ENCODE peak calls at places on chromosomes 12 and 14, in ten cellular contexts. One of them, this sample, is unnamed. For H3K4me1, the result is how much of the 10 kb centered on the place peaks cover.

GRCh38 chr12:55852740-55853139 is 10.0 kb upstream of the MMP19 start:
- DNase-seq in Karpas-422: no peak
- DNase-seq in neuronal stem cell: no peak
- DNase-seq in right lobe of liver: no peak
- DNase-seq in adrenal gland: no peak
- DNase-seq in IMR-90: no peak
- DNase-seq in CD8-positive, alpha-beta T cell: no peak
- DNase-seq in SJSA1: no peak
- DNase-seq in cardiac muscle cell: no peak
- DNase-seq in gastrocnemius medialis: no peak
- DNase-seq in this sample: no peak

GRCh38 chr12:93568091-93568490 is 4.4 kb upstream of the SOCS2 start:
- DNase-seq in Karpas-422: no peak
- DNase-seq in neuronal stem cell: no peak
- DNase-seq in right lobe of liver: no peak
- DNase-seq in adrenal gland: no peak
- DNase-seq in IMR-90: no peak
- DNase-seq in CD8-positive, alpha-beta T cell: no peak
- DNase-seq in SJSA1: no peak
- DNase-seq in cardiac muscle cell: no peak
- DNase-seq in gastrocnemius medialis: no peak
- DNase-seq in this sample: no peak

GRCh38 chr12:115000038-115000437 is 316.1 kb upstream of the TBX3 start:
- DNase-seq in Karpas-422: no peak
- DNase-seq in neuronal stem cell: no peak
- DNase-seq in right lobe of liver: no peak
- DNase-seq in adrenal gland: peak
- DNase-seq in IMR-90: peak
- DNase-seq in CD8-positive, alpha-beta T cell: no peak
- DNase-seq in SJSA1: peak
- DNase-seq in cardiac muscle cell: peak
- DNase-seq in gastrocnemius medialis: no peak
- DNase-seq in this sample: no peak

GRCh38 chr12:30925607-30926242 is 823 bp upstream of the TSPAN11 start:
- DNase-seq in Karpas-422: no peak
- DNase-seq in neuronal stem cell: no peak
- DNase-seq in right lobe of liver: no peak
- DNase-seq in adrenal gland: no peak
- DNase-seq in IMR-90: no peak
- DNase-seq in CD8-positive, alpha-beta T cell: no peak
- DNase-seq in SJSA1: no peak
- DNase-seq in cardiac muscle cell: no peak
- DNase-seq in gastrocnemius medialis: no peak
- DNase-seq in this sample: no peak

GRCh38 chr14:102095871-102096568 is 9.2 kb upstream of the HSP90AA1 start:
- DNase-seq in Karpas-422: no peak
- DNase-seq in neuronal stem cell: no peak
- DNase-seq in right lobe of liver: no peak
- DNase-seq in adrenal gland: no peak
- DNase-seq in IMR-90: no peak
- DNase-seq in CD8-positive, alpha-beta T cell: no peak
- DNase-seq in SJSA1: no peak
- DNase-seq in cardiac muscle cell: no peak
- DNase-seq in gastrocnemius medialis: no peak
- DNase-seq in this sample: no peak

GRCh38 chr12:27973487-27973890 is 956 bp upstream of the PTHLH start:
- DNase-seq in Karpas-422: no peak
- DNase-seq in neuronal stem cell: no peak
- DNase-seq in right lobe of liver: no peak
- DNase-seq in adrenal gland: no peak
- DNase-seq in IMR-90: peak
- DNase-seq in CD8-positive, alpha-beta T cell: no peak
- DNase-seq in SJSA1: no peak
- DNase-seq in cardiac muscle cell: peak
- DNase-seq in gastrocnemius medialis: no peak
- DNase-seq in this sample: no peak

GRCh38 chr14:33229269-33229924 is 290.7 kb downstream of the NPAS3 start:
- DNase-seq in Karpas-422: no peak
- DNase-seq in neuronal stem cell: no peak
- DNase-seq in right lobe of liver: no peak
- DNase-seq in adrenal gland: no peak
- DNase-seq in IMR-90: no peak
- DNase-seq in CD8-positive, alpha-beta T cell: no peak
- DNase-seq in SJSA1: no peak
- DNase-seq in cardiac muscle cell: peak
- DNase-seq in gastrocnemius medialis: no peak
- DNase-seq in this sample: no peak

GRCh38 chr12:82740129-82741000 is 53.7 kb downstream of the TMTC2 start:
- DNase-seq in Karpas-422: no peak
- DNase-seq in neuronal stem cell: no peak
- DNase-seq in right lobe of liver: no peak
- DNase-seq in adrenal gland: no peak
- DNase-seq in IMR-90: peak
- DNase-seq in CD8-positive, alpha-beta T cell: no peak
- DNase-seq in SJSA1: no peak
- DNase-seq in cardiac muscle cell: peak
- DNase-seq in gastrocnemius medialis: no peak
- DNase-seq in this sample: no peak

GRCh38 chr12:40031965-40032364 is 73.9 kb downstream of the SLC2A13 start:
- DNase-seq in Karpas-422: no peak
- DNase-seq in neuronal stem cell: no peak
- DNase-seq in right lobe of liver: no peak
- DNase-seq in adrenal gland: no peak
- DNase-seq in IMR-90: no peak
- DNase-seq in CD8-positive, alpha-beta T cell: no peak
- DNase-seq in SJSA1: no peak
- DNase-seq in cardiac muscle cell: no peak
- DNase-seq in gastrocnemius medialis: no peak
- DNase-seq in this sample: no peak

GRCh38 chr12:91722072-91722471 is 423.6 kb downstream of the BTG1 start:
- DNase-seq in Karpas-422: no peak
- DNase-seq in neuronal stem cell: no peak
- DNase-seq in right lobe of liver: no peak
- DNase-seq in adrenal gland: no peak
- DNase-seq in IMR-90: no peak
- DNase-seq in CD8-positive, alpha-beta T cell: no peak
- DNase-seq in SJSA1: no peak
- DNase-seq in cardiac muscle cell: no peak
- DNase-seq in gastrocnemius medialis: no peak
- DNase-seq in this sample: no peak

GRCh38 chr12:93541578-93542217 is 30.8 kb upstream of the SOCS2 start:
- DNase-seq in Karpas-422: no peak
- DNase-seq in neuronal stem cell: no peak
- DNase-seq in right lobe of liver: no peak
- DNase-seq in adrenal gland: no peak
- DNase-seq in IMR-90: no peak
- DNase-seq in CD8-positive, alpha-beta T cell: no peak
- DNase-seq in SJSA1: peak
- DNase-seq in cardiac muscle cell: no peak
- DNase-seq in gastrocnemius medialis: no peak
- DNase-seq in this sample: no peak

GRCh38 chr12:72815421-72815820 is 543.3 kb downstream of the TRHDE start:
- DNase-seq in Karpas-422: no peak
- DNase-seq in neuronal stem cell: no peak
- DNase-seq in right lobe of liver: no peak
- DNase-seq in adrenal gland: no peak
- DNase-seq in IMR-90: no peak
- DNase-seq in CD8-positive, alpha-beta T cell: no peak
- DNase-seq in SJSA1: no peak
- DNase-seq in cardiac muscle cell: no peak
- DNase-seq in gastrocnemius medialis: no peak
- DNase-seq in this sample: no peak

GRCh38 chr14:78983126-78983525 is 813.0 kb downstream of the NRXN3 start:
- DNase-seq in Karpas-422: no peak
- DNase-seq in neuronal stem cell: no peak
- DNase-seq in right lobe of liver: no peak
- DNase-seq in adrenal gland: no peak
- DNase-seq in IMR-90: peak
- DNase-seq in CD8-positive, alpha-beta T cell: no peak
- DNase-seq in SJSA1: no peak
- DNase-seq in cardiac muscle cell: peak
- DNase-seq in gastrocnemius medialis: no peak
- DNase-seq in this sample: no peak

GRCh38 chr12:118625050-118625675 is 248.8 kb downstream of the SUDS3 start:
- DNase-seq in Karpas-422: no peak
- DNase-seq in neuronal stem cell: no peak
- DNase-seq in right lobe of liver: no peak
- DNase-seq in adrenal gland: no peak
- DNase-seq in IMR-90: no peak
- DNase-seq in CD8-positive, alpha-beta T cell: no peak
- DNase-seq in SJSA1: no peak
- DNase-seq in cardiac muscle cell: no peak
- DNase-seq in gastrocnemius medialis: no peak
- DNase-seq in this sample: no peak
- H3K4me3 ChIP-seq in Karpas-422: no peak
- H3K4me3 ChIP-seq in neuronal stem cell: no peak
- H3K4me3 ChIP-seq in right lobe of liver: no peak
- H3K4me3 ChIP-seq in adrenal gland: no peak
- H3K4me3 ChIP-seq in IMR-90: no peak
- H3K4me3 ChIP-seq in CD8-positive, alpha-beta T cell: no peak
- H3K4me3 ChIP-seq in SJSA1: no peak
- H3K4me3 ChIP-seq in cardiac muscle cell: no peak
- H3K4me3 ChIP-seq in gastrocnemius medialis: no peak
- H3K4me3 ChIP-seq in this sample: no peak

DNA sequence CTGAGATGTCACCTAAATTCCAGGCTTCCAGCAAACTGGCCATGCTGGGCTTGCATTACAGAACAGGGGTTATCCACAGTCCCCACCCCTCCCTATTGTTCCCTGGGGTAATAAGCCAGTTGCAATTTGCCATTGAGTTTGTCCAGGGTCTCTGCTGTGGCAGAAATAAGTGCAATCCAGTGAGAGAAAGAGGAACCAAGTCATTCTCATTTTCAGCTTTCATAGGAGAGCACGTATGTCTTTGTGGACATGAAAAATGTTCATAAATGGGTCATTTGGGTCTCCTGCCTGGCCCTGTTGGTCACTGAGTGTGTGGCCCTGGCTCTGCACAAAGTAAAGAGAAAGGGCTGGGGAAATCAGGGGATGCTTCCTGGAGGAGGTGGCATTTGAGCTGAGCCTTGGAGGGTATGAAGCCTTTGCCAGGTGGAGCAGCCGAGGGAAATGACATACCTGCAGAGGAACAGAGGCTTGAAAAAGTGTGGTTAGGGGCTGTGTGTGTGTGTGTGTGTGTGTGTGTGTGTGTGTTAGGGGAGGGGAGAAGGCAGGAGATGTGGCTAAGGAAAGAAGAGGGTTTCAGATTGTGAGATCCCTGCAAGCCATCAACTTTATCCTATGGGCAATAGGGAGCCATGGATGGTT is 29.3 kb downstream of the CMKLR1 start:
- DNase-seq in Karpas-422: no peak
- DNase-seq in neuronal stem cell: no peak
- DNase-seq in right lobe of liver: no peak
- DNase-seq in adrenal gland: no peak
- DNase-seq in IMR-90: no peak
- DNase-seq in CD8-positive, alpha-beta T cell: no peak
- DNase-seq in SJSA1: no peak
- DNase-seq in cardiac muscle cell: no peak
- DNase-seq in gastrocnemius medialis: no peak
- DNase-seq in this sample: no peak
- H3K4me1 ChIP-seq in Karpas-422: under half
- H3K4me1 ChIP-seq in neuronal stem cell: under half
- H3K4me1 ChIP-seq in right lobe of liver: under half
- H3K4me1 ChIP-seq in adrenal gland: under half
- H3K4me1 ChIP-seq in IMR-90: under half
- H3K4me1 ChIP-seq in CD8-positive, alpha-beta T cell: under half
- H3K4me1 ChIP-seq in SJSA1: under half
- H3K4me1 ChIP-seq in cardiac muscle cell: under half
- H3K4me1 ChIP-seq in gastrocnemius medialis: under half
- H3K4me1 ChIP-seq in this sample: half or more

GRCh38 chr14:21874946-21875345 is 201.3 kb upstream of the OR4E1 start:
- DNase-seq in Karpas-422: no peak
- DNase-seq in neuronal stem cell: no peak
- DNase-seq in right lobe of liver: no peak
- DNase-seq in adrenal gland: no peak
- DNase-seq in IMR-90: no peak
- DNase-seq in CD8-positive, alpha-beta T cell: no peak
- DNase-seq in SJSA1: no peak
- DNase-seq in cardiac muscle cell: no peak
- DNase-seq in gastrocnemius medialis: no peak
- DNase-seq in this sample: no peak
- H3K4me3 ChIP-seq in Karpas-422: no peak
- H3K4me3 ChIP-seq in neuronal stem cell: no peak
- H3K4me3 ChIP-seq in right lobe of liver: no peak
- H3K4me3 ChIP-seq in adrenal gland: no peak
- H3K4me3 ChIP-seq in IMR-90: no peak
- H3K4me3 ChIP-seq in CD8-positive, alpha-beta T cell: no peak
- H3K4me3 ChIP-seq in SJSA1: no peak
- H3K4me3 ChIP-seq in cardiac muscle cell: no peak
- H3K4me3 ChIP-seq in gastrocnemius medialis: no peak
- H3K4me3 ChIP-seq in this sample: no peak

DNA sequence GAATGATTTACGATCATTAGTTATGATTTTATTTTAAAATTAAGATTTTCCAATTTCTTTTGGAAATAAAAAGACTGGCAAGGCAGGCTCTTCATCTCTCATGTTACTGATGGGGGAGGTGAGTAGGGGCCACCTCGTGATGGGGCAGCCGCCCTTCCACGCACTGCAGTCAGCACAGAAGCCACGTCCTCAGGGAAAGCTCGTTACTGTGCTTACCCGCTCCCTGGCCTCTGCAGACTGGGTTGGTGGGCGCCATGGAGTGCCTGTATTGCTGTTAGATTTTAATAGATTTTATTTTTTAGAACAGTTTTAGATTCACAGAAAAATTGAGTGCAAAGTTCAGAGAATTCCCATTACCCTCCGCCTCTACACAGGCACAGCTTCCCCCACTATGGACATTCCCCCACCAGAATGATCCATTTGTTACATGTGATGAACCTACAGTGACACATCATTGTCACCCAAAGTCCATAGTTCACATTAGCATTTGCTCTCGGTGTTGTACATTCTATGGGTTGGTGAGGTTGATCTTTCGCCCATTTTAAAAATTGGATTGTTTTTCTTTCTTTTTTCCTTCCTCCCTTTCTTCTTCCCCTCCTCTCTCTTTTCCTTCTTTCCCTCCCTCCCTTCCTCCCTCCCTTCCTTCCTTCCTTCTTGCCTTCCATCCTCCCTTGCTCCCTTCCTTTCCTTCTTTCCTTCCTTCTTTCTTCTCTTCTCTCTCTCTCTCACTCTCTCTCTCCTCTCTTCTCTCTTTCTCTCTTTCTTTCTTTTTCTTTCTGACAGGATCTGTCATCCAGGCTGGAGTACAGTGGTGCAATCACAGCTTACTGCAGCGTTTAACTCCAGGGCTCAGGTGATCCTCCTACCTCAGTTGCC is 30.7 kb downstream of the ADGRD1 start:
- DNase-seq in Karpas-422: no peak
- DNase-seq in neuronal stem cell: no peak
- DNase-seq in right lobe of liver: no peak
- DNase-seq in adrenal gland: no peak
- DNase-seq in IMR-90: no peak
- DNase-seq in CD8-positive, alpha-beta T cell: no peak
- DNase-seq in SJSA1: no peak
- DNase-seq in cardiac muscle cell: no peak
- DNase-seq in gastrocnemius medialis: no peak
- DNase-seq in this sample: no peak
- H3K4me1 ChIP-seq in Karpas-422: under half
- H3K4me1 ChIP-seq in neuronal stem cell: under half
- H3K4me1 ChIP-seq in right lobe of liver: under half
- H3K4me1 ChIP-seq in adrenal gland: under half
- H3K4me1 ChIP-seq in IMR-90: under half
- H3K4me1 ChIP-seq in CD8-positive, alpha-beta T cell: under half
- H3K4me1 ChIP-seq in SJSA1: under half
- H3K4me1 ChIP-seq in cardiac muscle cell: under half
- H3K4me1 ChIP-seq in gastrocnemius medialis: under half
- H3K4me1 ChIP-seq in this sample: under half

GRCh38 chr14:99267871-99268775 is 3.9 kb downstream of the BCL11B start:
- DNase-seq in Karpas-422: no peak
- DNase-seq in neuronal stem cell: no peak
- DNase-seq in right lobe of liver: no peak
- DNase-seq in adrenal gland: no peak
- DNase-seq in IMR-90: no peak
- DNase-seq in CD8-positive, alpha-beta T cell: no peak
- DNase-seq in SJSA1: no peak
- DNase-seq in cardiac muscle cell: no peak
- DNase-seq in gastrocnemius medialis: no peak
- DNase-seq in this sample: no peak
- H3K4me3 ChIP-seq in Karpas-422: no peak
- H3K4me3 ChIP-seq in neuronal stem cell: no peak
- H3K4me3 ChIP-seq in right lobe of liver: no peak
- H3K4me3 ChIP-seq in adrenal gland: no peak
- H3K4me3 ChIP-seq in IMR-90: no peak
- H3K4me3 ChIP-seq in CD8-positive, alpha-beta T cell: peak
- H3K4me3 ChIP-seq in SJSA1: no peak
- H3K4me3 ChIP-seq in cardiac muscle cell: no peak
- H3K4me3 ChIP-seq in gastrocnemius medialis: no peak
- H3K4me3 ChIP-seq in this sample: no peak